ENCODE peak calls at places on chromosome 6, in nine cellular contexts. One of them, this sample, is unnamed.

GRCh38 chr6:49995278-49995677 is 25.9 kb upstream of the DEFB113 start:
- DNase-seq in AG04450: no peak
- DNase-seq in AG09309: no peak
- DNase-seq in HFFc6: no peak
- DNase-seq in cardiac muscle cell: no peak
- DNase-seq in endothelial cell: no peak
- DNase-seq in osteoblast: no peak
- DNase-seq in CD8-positive, alpha-beta T cell: no peak
- DNase-seq in WTC11: no peak
- DNase-seq in this sample: no peak

GRCh38 chr6:158642805-158643489 is 1.6 kb downstream of the DYNLT1 start:
- DNase-seq in AG04450: no peak
- DNase-seq in AG09309: no peak
- DNase-seq in HFFc6: no peak
- DNase-seq in cardiac muscle cell: no peak
- DNase-seq in endothelial cell: no peak
- DNase-seq in osteoblast: peak; percentile 63
- DNase-seq in CD8-positive, alpha-beta T cell: peak; percentile 36
- DNase-seq in WTC11: no peak
- DNase-seq in this sample: no peak

GRCh38 chr6:169827372-169827771 is 76.0 kb downstream of the ERMARD start:
- DNase-seq in AG04450: no peak
- DNase-seq in AG09309: no peak
- DNase-seq in HFFc6: no peak
- DNase-seq in cardiac muscle cell: no peak
- DNase-seq in endothelial cell: no peak
- DNase-seq in osteoblast: no peak
- DNase-seq in CD8-positive, alpha-beta T cell: no peak
- DNase-seq in WTC11: peak; percentile 33
- DNase-seq in this sample: no peak

GRCh38 chr6:72619883-72620696 is 1.8 kb upstream of the KCNQ5 start:
- DNase-seq in AG04450: no peak
- DNase-seq in AG09309: no peak
- DNase-seq in HFFc6: peak; percentile 47
- DNase-seq in cardiac muscle cell: peak; percentile 76
- DNase-seq in endothelial cell: peak; percentile 30
- DNase-seq in osteoblast: peak; percentile 91
- DNase-seq in CD8-positive, alpha-beta T cell: peak; percentile 80
- DNase-seq in WTC11: peak; percentile 36
- DNase-seq in this sample: peak; percentile 16

GRCh38 chr6:138245751-138246150 is 27.5 kb upstream of the PBOV1 start:
- DNase-seq in AG04450: no peak
- DNase-seq in AG09309: no peak
- DNase-seq in HFFc6: no peak
- DNase-seq in cardiac muscle cell: no peak
- DNase-seq in endothelial cell: no peak
- DNase-seq in osteoblast: no peak
- DNase-seq in CD8-positive, alpha-beta T cell: no peak
- DNase-seq in WTC11: no peak
- DNase-seq in this sample: no peak

GRCh38 chr6:38572186-38572813 is 67.4 kb downstream of the BTBD9 start:
- DNase-seq in AG04450: no peak
- DNase-seq in AG09309: no peak
- DNase-seq in HFFc6: no peak
- DNase-seq in cardiac muscle cell: no peak
- DNase-seq in endothelial cell: no peak
- DNase-seq in osteoblast: no peak
- DNase-seq in CD8-positive, alpha-beta T cell: no peak
- DNase-seq in WTC11: no peak
- DNase-seq in this sample: no peak

GRCh38 chr6:112040933-112041332 is 13.0 kb upstream of the CCN6 start:
- DNase-seq in AG04450: no peak
- DNase-seq in AG09309: no peak
- DNase-seq in HFFc6: no peak
- DNase-seq in cardiac muscle cell: no peak
- DNase-seq in endothelial cell: no peak
- DNase-seq in osteoblast: peak; percentile 74
- DNase-seq in CD8-positive, alpha-beta T cell: no peak
- DNase-seq in WTC11: no peak
- DNase-seq in this sample: peak; percentile 29

GRCh38 chr6:72966628-72967280 is 258.5 kb downstream of the KHDC1L start:
- DNase-seq in AG04450: no peak
- DNase-seq in AG09309: no peak
- DNase-seq in HFFc6: no peak
- DNase-seq in cardiac muscle cell: no peak
- DNase-seq in endothelial cell: no peak
- DNase-seq in osteoblast: no peak
- DNase-seq in CD8-positive, alpha-beta T cell: no peak
- DNase-seq in WTC11: no peak
- DNase-seq in this sample: no peak

GRCh38 chr6:158808918-158809678 is 10.1 kb downstream of the EZR start:
- DNase-seq in AG04450: no peak
- DNase-seq in AG09309: no peak
- DNase-seq in HFFc6: no peak
- DNase-seq in cardiac muscle cell: no peak
- DNase-seq in endothelial cell: no peak
- DNase-seq in osteoblast: no peak
- DNase-seq in CD8-positive, alpha-beta T cell: peak; percentile 65
- DNase-seq in WTC11: no peak
- DNase-seq in this sample: no peak

GRCh38 chr6:68859233-68859632 is 224.2 kb downstream of the ADGRB3 start:
- DNase-seq in AG04450: no peak
- DNase-seq in AG09309: no peak
- DNase-seq in HFFc6: no peak
- DNase-seq in cardiac muscle cell: no peak
- DNase-seq in endothelial cell: no peak
- DNase-seq in osteoblast: no peak
- DNase-seq in CD8-positive, alpha-beta T cell: no peak
- DNase-seq in WTC11: no peak
- DNase-seq in this sample: no peak

GRCh38 chr6:24524801-24525200 is 30.0 kb downstream of the ALDH5A1 start:
- DNase-seq in AG04450: peak; percentile 15
- DNase-seq in AG09309: peak; percentile 21
- DNase-seq in HFFc6: peak; percentile 57
- DNase-seq in cardiac muscle cell: peak; percentile 58
- DNase-seq in endothelial cell: peak; percentile 35
- DNase-seq in osteoblast: peak; percentile 77
- DNase-seq in CD8-positive, alpha-beta T cell: no peak
- DNase-seq in WTC11: peak; percentile 19
- DNase-seq in this sample: no peak

GRCh38 chr6:3330199-3330598 is 71.5 kb downstream of the PSMG4 start:
- DNase-seq in AG04450: no peak
- DNase-seq in AG09309: no peak
- DNase-seq in HFFc6: no peak
- DNase-seq in cardiac muscle cell: no peak
- DNase-seq in endothelial cell: no peak
- DNase-seq in osteoblast: no peak
- DNase-seq in CD8-positive, alpha-beta T cell: no peak
- DNase-seq in WTC11: peak; percentile 69
- DNase-seq in this sample: no peak

GRCh38 chr6:165227644-165228329 is 81.6 kb downstream of the C6orf118 start:
- DNase-seq in AG04450: no peak
- DNase-seq in AG09309: peak; percentile 96
- DNase-seq in HFFc6: no peak
- DNase-seq in cardiac muscle cell: no peak
- DNase-seq in endothelial cell: no peak
- DNase-seq in osteoblast: no peak
- DNase-seq in CD8-positive, alpha-beta T cell: no peak
- DNase-seq in WTC11: no peak
- DNase-seq in this sample: no peak

GRCh38 chr6:152150196-152150595 is 342.7 kb downstream of the ESR1 start:
- DNase-seq in AG04450: no peak
- DNase-seq in AG09309: no peak
- DNase-seq in HFFc6: no peak
- DNase-seq in cardiac muscle cell: no peak
- DNase-seq in endothelial cell: no peak
- DNase-seq in osteoblast: no peak
- DNase-seq in CD8-positive, alpha-beta T cell: no peak
- DNase-seq in WTC11: no peak
- DNase-seq in this sample: no peak

GRCh38 chr6:41182069-41183034 is 18.6 kb downstream of the TREML2 start:
- DNase-seq in AG04450: peak; percentile 4
- DNase-seq in AG09309: peak; percentile 14
- DNase-seq in HFFc6: peak; percentile 66
- DNase-seq in cardiac muscle cell: peak; percentile 64
- DNase-seq in endothelial cell: peak; percentile 54
- DNase-seq in osteoblast: peak; percentile 89
- DNase-seq in CD8-positive, alpha-beta T cell: peak; percentile 60
- DNase-seq in WTC11: peak; percentile 47
- DNase-seq in this sample: peak; percentile 22

GRCh38 chr6:149134531-149134933 is 183.0 kb upstream of the TAB2 start:
- DNase-seq in AG04450: no peak
- DNase-seq in AG09309: no peak
- DNase-seq in HFFc6: no peak
- DNase-seq in cardiac muscle cell: no peak
- DNase-seq in endothelial cell: no peak
- DNase-seq in osteoblast: no peak
- DNase-seq in CD8-positive, alpha-beta T cell: no peak
- DNase-seq in WTC11: no peak
- DNase-seq in this sample: no peak

GRCh38 chr6:75296811-75297779 is 12.5 kb upstream of the TMEM30A start:
- DNase-seq in AG04450: no peak
- DNase-seq in AG09309: peak; percentile 16
- DNase-seq in HFFc6: peak; percentile 59
- DNase-seq in cardiac muscle cell: peak; percentile 62
- DNase-seq in endothelial cell: no peak
- DNase-seq in osteoblast: peak; percentile 54
- DNase-seq in CD8-positive, alpha-beta T cell: no peak
- DNase-seq in WTC11: no peak
- DNase-seq in this sample: no peak

GRCh38 chr6:99359800-99360199 is 10.3 kb upstream of the FAXC start:
- DNase-seq in AG04450: no peak
- DNase-seq in AG09309: no peak
- DNase-seq in HFFc6: no peak
- DNase-seq in cardiac muscle cell: no peak
- DNase-seq in endothelial cell: no peak
- DNase-seq in osteoblast: no peak
- DNase-seq in CD8-positive, alpha-beta T cell: no peak
- DNase-seq in WTC11: no peak
- DNase-seq in this sample: no peak

GRCh38 chr6:87155272-87155919 is at the start of gene ZNF292:
- DNase-seq in AG04450: peak; percentile 94
- DNase-seq in AG09309: peak; percentile 83
- DNase-seq in HFFc6: peak; percentile 96
- DNase-seq in cardiac muscle cell: peak; percentile 96
- DNase-seq in endothelial cell: peak; percentile 91
- DNase-seq in osteoblast: peak; percentile 93
- DNase-seq in CD8-positive, alpha-beta T cell: peak; percentile 95
- DNase-seq in WTC11: peak; percentile 95
- DNase-seq in this sample: peak; percentile 90
- TF ChIP-seq CTCF in AG04450: no peak
- TF ChIP-seq CTCF in AG09309: peak; percentile 1
- TF ChIP-seq CTCF in HFFc6: peak; percentile 20
- TF ChIP-seq CTCF in cardiac muscle cell: no peak
- TF ChIP-seq CTCF in endothelial cell: no peak
- TF ChIP-seq CTCF in osteoblast: no peak
- TF ChIP-seq CTCF in CD8-positive, alpha-beta T cell: no peak
- TF ChIP-seq CTCF in WTC11: no peak
- TF ChIP-seq CTCF in this sample: no peak

DNA sequence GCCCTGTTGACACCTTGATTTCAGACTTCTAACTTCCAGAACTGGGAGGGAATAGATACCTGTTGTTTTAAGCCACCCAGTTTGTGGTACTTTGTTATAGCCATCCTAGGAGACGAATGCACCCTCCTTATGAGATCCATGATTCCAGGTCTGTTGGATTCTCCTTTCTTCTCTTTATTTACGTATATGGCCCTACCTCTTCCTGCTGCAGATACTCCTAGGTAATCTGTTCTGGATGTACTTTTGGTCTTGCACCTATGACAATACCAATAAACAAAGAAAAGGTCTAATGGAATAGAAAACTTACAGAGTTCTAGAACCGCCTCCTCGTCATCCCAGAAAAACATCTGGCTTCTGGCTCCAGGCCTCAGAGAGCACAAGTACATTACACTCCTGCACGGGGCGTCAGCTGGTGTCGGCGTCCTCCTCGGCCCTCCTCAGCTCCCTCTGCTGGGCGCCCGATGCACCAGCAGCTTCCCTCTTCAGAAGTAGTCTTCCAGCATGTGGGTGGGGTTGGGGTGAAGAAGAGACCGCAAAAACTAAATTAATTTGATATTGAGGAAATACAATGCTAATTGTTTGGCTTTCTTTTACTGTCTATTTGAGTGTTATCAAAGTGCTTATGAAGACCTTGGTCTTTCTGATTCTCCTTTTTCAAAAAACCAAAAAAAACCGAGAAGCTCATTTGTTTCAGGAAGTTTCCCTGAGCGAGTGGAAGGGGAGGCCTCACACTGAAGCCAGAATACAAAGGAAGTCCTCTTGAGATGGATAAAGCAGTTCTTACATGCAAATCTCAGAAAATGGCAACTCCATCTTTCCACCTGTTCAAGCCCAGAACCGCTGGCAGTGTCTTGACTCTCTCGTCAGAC is 9.7 kb upstream of the ATXN1 start:
- DNase-seq in AG04450: no peak
- DNase-seq in AG09309: no peak
- DNase-seq in HFFc6: peak; percentile 74
- DNase-seq in cardiac muscle cell: peak; percentile 81
- DNase-seq in endothelial cell: peak; percentile 79
- DNase-seq in osteoblast: peak; percentile 76
- DNase-seq in CD8-positive, alpha-beta T cell: peak; percentile 82
- DNase-seq in WTC11: peak; percentile 81
- DNase-seq in this sample: peak; percentile 68
- TF ChIP-seq CTCF in AG04450: peak; percentile 87
- TF ChIP-seq CTCF in AG09309: peak; percentile 62
- TF ChIP-seq CTCF in HFFc6: peak; percentile 89
- TF ChIP-seq CTCF in cardiac muscle cell: peak; percentile 99
- TF ChIP-seq CTCF in endothelial cell: peak; percentile 79
- TF ChIP-seq CTCF in osteoblast: peak; percentile 94
- TF ChIP-seq CTCF in CD8-positive, alpha-beta T cell: peak; percentile 98
- TF ChIP-seq CTCF in WTC11: peak; percentile 85
- TF ChIP-seq CTCF in this sample: peak; percentile 88

GRCh38 chr6:164169355-164169754 is 754.8 kb downstream of the QKI start:
- DNase-seq in AG04450: no peak
- DNase-seq in AG09309: no peak
- DNase-seq in HFFc6: no peak
- DNase-seq in cardiac muscle cell: no peak
- DNase-seq in endothelial cell: no peak
- DNase-seq in osteoblast: no peak
- DNase-seq in CD8-positive, alpha-beta T cell: no peak
- DNase-seq in WTC11: no peak
- DNase-seq in this sample: no peak
- TF ChIP-seq CTCF in AG04450: no peak
- TF ChIP-seq CTCF in AG09309: no peak
- TF ChIP-seq CTCF in HFFc6: no peak
- TF ChIP-seq CTCF in cardiac muscle cell: no peak
- TF ChIP-seq CTCF in endothelial cell: no peak
- TF ChIP-seq CTCF in osteoblast: no peak
- TF ChIP-seq CTCF in CD8-positive, alpha-beta T cell: no peak
- TF ChIP-seq CTCF in WTC11: no peak
- TF ChIP-seq CTCF in this sample: no peak

DNA sequence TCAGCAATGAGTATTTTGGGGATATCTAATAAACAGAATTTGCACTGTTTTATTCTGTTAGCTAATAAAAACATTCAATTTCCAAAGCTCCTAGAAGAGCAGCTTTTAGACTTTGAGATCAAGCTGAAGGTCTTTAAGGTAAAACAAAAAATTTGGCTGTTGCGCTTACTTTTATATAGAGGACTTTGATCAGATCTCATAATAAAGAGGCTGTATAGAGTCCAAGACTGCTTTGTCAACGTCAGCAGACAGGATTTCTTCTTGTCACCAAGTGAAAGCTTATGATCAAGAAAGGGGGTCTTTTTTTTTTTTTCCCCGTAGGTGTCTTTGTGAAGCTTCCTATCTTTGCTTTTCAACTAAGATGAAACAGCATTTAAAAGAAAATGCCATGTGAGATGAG is 556.5 kb upstream of the SLC35B3 start:
- DNase-seq in AG04450: no peak
- DNase-seq in AG09309: no peak
- DNase-seq in HFFc6: no peak
- DNase-seq in cardiac muscle cell: no peak
- DNase-seq in endothelial cell: no peak
- DNase-seq in osteoblast: no peak
- DNase-seq in CD8-positive, alpha-beta T cell: no peak
- DNase-seq in WTC11: no peak
- DNase-seq in this sample: no peak
- TF ChIP-seq CTCF in AG04450: no peak
- TF ChIP-seq CTCF in AG09309: no peak
- TF ChIP-seq CTCF in HFFc6: no peak
- TF ChIP-seq CTCF in cardiac muscle cell: no peak
- TF ChIP-seq CTCF in endothelial cell: no peak
- TF ChIP-seq CTCF in osteoblast: no peak
- TF ChIP-seq CTCF in CD8-positive, alpha-beta T cell: no peak
- TF ChIP-seq CTCF in WTC11: no peak
- TF ChIP-seq CTCF in this sample: no peak

This sample was measured in neural crest cell.